ENCODE peak calls at places on chromosomes 16 and 17, in six cellular contexts. R, X, T, B, I and N are unnamed samples.

GRCh38 chr16:75062944-75063444 is 53.6 kb downstream of the LDHD start:
- DNase-seq in R (no peak), X (no peak), T (no peak), B (no peak), I (no peak), N (no peak)

GRCh38 chr16:75307506-75307905 is 56.1 kb upstream of the BCAR1 start:
- DNase-seq in R (no peak), X (no peak), T (no peak), B (no peak), I (no peak), N (no peak)

GRCh38 chr16:70630960-70631745 is 15.2 kb upstream of the IL34 start:
- DNase-seq in R (no peak), X (peak), T (no peak), B (no peak), I (no peak), N (no peak)

GRCh38 chr17:49687878-49688491 is 10.1 kb upstream of the SPOP start:
- DNase-seq in R (no peak), X (peak), T (no peak), B (peak), I (peak), N (no peak)

GRCh38 chr16:55495616-55496289 is 13.1 kb upstream of the LPCAT2 start:
- DNase-seq in R (no peak), X (peak), T (no peak), B (no peak), I (no peak), N (peak)

GRCh38 chr17:75430159-75430748 is 24.8 kb upstream of the GRB2 start:
- DNase-seq in R (no peak), X (peak), T (no peak), B (peak), I (no peak), N (no peak)

GRCh38 chr17:410674-411401 is 58.2 kb upstream of the RPH3AL start:
- DNase-seq in R (no peak), X (peak), T (peak), B (no peak), I (peak), N (no peak)

GRCh38 chr17:36978810-36979584 is 30.2 kb downstream of the AATF start:
- DNase-seq in R (no peak), X (no peak), T (no peak), B (peak), I (no peak), N (no peak)

GRCh38 chr16:29994613-29995329 is 646 bp downstream of the HIRIP3 start:
- DNase-seq in R (peak), X (peak), T (no peak), B (peak), I (peak), N (peak)